ENCODE peak calls at places on chromosomes 6 and 20, in six cellular contexts. E, P, W, K, G and M are unnamed samples. For H3K27me3 and H3K36me3, the result is how much of the 10 kb centered on the place peaks cover.

GRCh38 chr6:137013738-137014602 is 30.8 kb downstream of the IL20RA start:
- DNase-seq in E (no peak), P (no peak), W (peak), K (peak), G (no peak), M (peak)

GRCh38 chr6:44452725-44453124 is 65.2 kb downstream of the CDC5L start:
- DNase-seq in E (no peak), P (no peak), W (no peak), K (no peak), G (no peak), M (no peak)

GRCh38 chr6:34182751-34183531 is 37.1 kb upstream of the GRM4 start:
- DNase-seq in E (no peak), P (no peak), W (no peak), K (peak), G (peak), M (peak)

GRCh38 chr20:41425180-41425884 is 58.7 kb upstream of the EMILIN3 start:
- DNase-seq in E (no peak), P (no peak), W (peak), K (no peak), G (no peak), M (no peak)

GRCh38 chr6:26250806-26251075 is 114.3 kb upstream of the BTN3A2 start:
- DNase-seq in E (no peak), P (peak), W (no peak), K (no peak), G (peak), M (no peak)

GRCh38 chr6:135488023-135488422 is 9.5 kb downstream of the AHI1 start:
- DNase-seq in E (no peak), P (no peak), W (no peak), K (no peak), G (no peak), M (no peak)

GRCh38 chr6:58198301-58198700 is 880.9 kb downstream of the PRIM2 start:
- DNase-seq in E (no peak), P (no peak), W (no peak), K (no peak), G (no peak), M (no peak)

GRCh38 chr6:91575032-91575431 is 988.2 kb upstream of the MAP3K7 start:
- DNase-seq in E (no peak), P (no peak), W (no peak), K (no peak), G (no peak), M (no peak)

GRCh38 chr6:68776382-68776781 is 141.3 kb downstream of the ADGRB3 start:
- DNase-seq in E (no peak), P (no peak), W (no peak), K (no peak), G (no peak), M (no peak)

GRCh38 chr6:143743256-143744166 is 65.7 kb downstream of the PHACTR2 start:
- DNase-seq in E (peak), P (peak), W (no peak), K (peak), G (no peak), M (no peak)

GRCh38 chr6:16468991-16469615 is 230.7 kb downstream of the GMPR start:
- DNase-seq in E (no peak), P (no peak), W (no peak), K (no peak), G (no peak), M (no peak)

GRCh38 chr6:16471222-16471784 is 232.9 kb downstream of the GMPR start:
- DNase-seq in E (no peak), P (no peak), W (no peak), K (no peak), G (no peak), M (no peak)

GRCh38 chr6:16471898-16472297 is 233.5 kb downstream of the GMPR start:
- DNase-seq in E (no peak), P (no peak), W (no peak), K (no peak), G (no peak), M (no peak)

GRCh38 chr6:16472349-16473069 is 234.1 kb downstream of the GMPR start:
- DNase-seq in E (no peak), P (no peak), W (no peak), K (no peak), G (no peak), M (no peak)

GRCh38 chr6:16470502-16471221 is 232.3 kb downstream of the GMPR start:
- DNase-seq in E (no peak), P (no peak), W (no peak), K (no peak), G (no peak), M (no peak)
- H3K4me3 ChIP-seq in E (no peak), P (no peak), W (no peak), K (no peak), G (no peak), M (no peak)

DNA sequence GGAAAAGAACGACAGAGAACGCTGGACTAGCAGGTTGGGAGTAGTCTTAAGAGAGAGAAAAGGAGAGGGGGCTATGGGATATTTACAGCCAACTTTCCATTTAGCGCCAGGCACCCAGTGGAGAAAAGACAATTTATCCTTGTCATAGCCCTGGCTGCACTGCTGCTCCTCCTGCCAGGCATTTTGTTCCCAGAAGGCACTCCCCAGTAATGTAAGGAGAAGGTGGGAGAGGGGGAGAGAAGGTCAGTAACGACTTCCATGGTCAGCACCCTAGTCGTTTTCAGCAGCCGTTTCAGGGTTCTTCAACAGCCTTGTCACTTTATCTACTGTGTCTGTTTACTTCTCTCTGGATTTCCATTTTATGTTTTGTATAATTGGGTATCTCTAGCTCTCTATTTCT is 159.0 kb downstream of the TRMT11 start:
- DNase-seq in E (no peak), P (no peak), W (no peak), K (no peak), G (no peak), M (peak)
- H3K27me3 ChIP-seq in E (under half), P (under half), W (under half), K (under half), G (under half), M (under half)

DNA sequence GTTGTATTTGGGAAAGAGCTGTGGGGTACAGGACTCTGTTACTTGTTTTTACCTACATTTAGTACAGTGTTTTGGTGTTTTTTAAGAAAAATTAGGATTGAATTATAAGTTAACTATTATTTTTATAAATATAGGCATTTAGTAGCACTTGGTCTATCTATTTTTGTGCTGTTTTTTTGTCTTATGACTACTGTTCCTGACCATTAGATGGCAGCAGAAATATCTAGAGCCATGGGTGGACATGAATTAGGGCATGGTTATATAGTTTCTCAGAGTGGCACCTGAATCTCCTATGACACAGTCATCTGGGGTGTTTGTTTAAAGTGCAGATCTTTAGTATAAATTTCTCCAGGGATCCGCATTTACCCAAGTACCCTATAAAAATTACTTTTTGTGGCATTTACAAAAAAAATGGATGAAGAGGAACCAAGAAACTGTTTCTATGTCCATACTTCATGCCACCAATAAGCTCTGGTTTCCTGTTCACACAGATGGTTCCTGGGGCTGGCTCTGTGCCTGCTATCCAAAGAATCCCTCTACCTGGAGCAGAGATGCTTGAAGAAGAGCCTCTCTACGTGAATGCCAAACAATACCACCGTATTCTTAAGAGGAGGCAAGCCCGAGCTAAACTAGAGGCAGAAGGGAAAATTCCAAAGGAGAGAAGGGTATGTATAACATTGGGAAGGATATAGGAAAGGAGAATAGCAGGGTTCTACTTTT is 19.8 kb downstream of the NFYA start:
- DNase-seq in E (no peak), P (no peak), W (peak), K (peak), G (no peak), M (peak)
- H3K36me3 ChIP-seq in E (half or more), P (under half), W (half or more), K (half or more), G (half or more), M (half or more)

DNA sequence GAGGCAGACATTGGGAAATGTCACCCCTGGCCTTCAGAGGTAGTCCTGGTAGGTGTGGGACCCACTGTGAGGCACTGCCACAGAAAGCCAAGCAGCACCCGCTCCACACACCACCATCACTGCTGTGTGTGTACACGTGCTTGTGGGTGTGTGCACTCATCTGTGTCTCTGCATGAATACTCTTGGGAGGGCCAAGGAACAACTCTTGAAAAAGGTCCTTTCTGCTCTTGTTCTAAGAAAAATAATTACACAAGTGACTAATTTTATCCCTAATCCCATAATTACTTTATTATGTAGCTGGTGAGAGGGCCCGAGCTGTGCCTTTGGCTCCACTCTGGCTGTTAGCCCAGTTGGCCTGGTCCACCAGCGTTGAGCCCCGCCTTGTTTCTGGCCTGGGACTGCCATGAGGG is 21.7 kb upstream of the EPB41L1 start:
- DNase-seq in E (no peak), P (no peak), W (no peak), K (no peak), G (no peak), M (no peak)
- H3K4me3 ChIP-seq in E (no peak), P (no peak), W (no peak), K (no peak), G (no peak), M (no peak)

DNA sequence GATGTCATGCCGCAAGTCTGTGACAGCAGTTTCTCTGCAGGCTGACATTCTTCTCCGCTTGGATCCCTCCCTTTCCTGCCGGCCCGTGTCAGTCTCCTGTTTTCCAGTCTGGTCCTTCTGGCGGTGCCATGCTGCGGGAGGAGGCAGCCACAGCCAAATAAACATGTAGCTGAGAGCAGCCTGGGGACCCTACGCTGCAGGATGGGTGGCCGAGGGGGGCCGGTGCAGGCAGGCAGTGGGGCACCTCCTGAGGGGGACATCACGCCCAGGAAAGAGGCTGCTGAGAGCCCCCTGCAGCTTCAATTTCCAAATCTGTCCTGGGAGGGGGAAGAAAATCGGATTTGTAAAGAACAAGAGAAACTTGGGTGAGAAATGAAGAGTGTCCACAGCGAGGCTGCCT is 178.0 kb downstream of the TAF4 start:
- DNase-seq in E (no peak), P (no peak), W (no peak), K (no peak), G (no peak), M (no peak)
- H3K27me3 ChIP-seq in E (under half), P (half or more), W (under half), K (under half), G (under half), M (under half)

DNA sequence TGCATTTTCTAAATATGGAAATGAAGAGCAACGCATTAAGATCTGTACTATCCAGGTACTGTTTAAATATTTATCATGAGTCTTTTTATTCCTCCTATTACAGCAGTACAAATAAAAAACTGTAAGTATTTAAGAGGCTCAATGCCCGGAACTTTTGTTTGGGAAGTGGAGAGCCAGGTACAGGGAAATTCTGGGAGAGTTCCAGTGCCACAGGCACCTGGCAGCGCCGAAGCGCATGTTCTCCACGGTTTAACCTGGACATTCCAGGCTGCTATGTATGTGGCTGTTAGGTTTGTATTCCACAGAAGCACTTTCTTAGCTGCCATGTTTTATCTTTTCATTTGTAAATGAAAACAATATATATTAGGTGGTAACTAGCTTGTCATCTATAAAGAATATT is 81.7 kb downstream of the PREP start:
- DNase-seq in E (no peak), P (no peak), W (no peak), K (no peak), G (no peak), M (no peak)
- H3K36me3 ChIP-seq in E (under half), P (under half), W (half or more), K (under half), G (under half), M (under half)

GRCh38 chr6:149925253-149925973 is 2.5 kb upstream of the RAET1G start:
- DNase-seq in E (no peak), P (no peak), W (no peak), K (peak), G (no peak), M (peak)

GRCh38 chr6:149922642-149923326 is at the start of gene RAET1G:
- DNase-seq in E (peak), P (peak), W (peak), K (peak), G (peak), M (peak)

GRCh38 chr6:149924206-149924932 is 1.4 kb upstream of the RAET1G start:
- DNase-seq in E (no peak), P (no peak), W (no peak), K (no peak), G (no peak), M (peak)

GRCh38 chr6:149924933-149925252 is 2.0 kb upstream of the RAET1G start:
- DNase-seq in E (no peak), P (no peak), W (no peak), K (no peak), G (no peak), M (peak)

DNA sequence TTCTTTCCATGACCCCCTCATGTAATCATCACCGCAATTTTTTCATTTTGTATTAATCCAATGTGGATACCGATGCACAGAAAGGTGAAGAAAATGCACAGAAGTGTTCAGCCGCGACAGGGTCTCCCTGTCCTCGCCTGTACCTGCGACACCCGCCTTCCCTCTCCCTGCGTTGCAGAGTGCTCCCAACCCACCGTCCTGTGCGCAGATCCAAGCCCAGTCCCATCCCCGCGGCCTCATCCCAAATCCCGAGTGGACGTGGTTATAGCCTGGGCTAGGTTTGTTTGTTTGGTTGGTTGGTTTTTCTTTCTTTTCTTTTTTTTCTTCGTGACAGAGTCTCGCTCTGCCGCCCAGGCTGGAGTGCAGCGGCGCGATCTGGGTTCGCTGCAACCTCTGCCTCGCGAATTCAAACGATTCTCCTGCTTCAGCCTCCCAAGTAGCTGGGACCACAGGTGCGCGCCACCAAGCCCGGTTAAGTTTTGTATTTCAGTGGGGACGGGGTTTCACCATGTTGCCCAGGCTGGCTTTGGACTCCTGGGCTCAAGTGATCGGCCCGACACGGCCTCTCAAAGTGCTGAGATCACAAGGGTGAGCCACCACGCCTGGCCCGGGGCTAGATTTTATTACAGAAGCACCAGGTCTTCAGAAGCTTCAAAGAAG is 536 bp upstream of the RAET1G start:
- DNase-seq in E (no peak), P (no peak), W (no peak), K (no peak), G (no peak), M (no peak)
- H3K4me3 ChIP-seq in E (peak), P (no peak), W (no peak), K (peak), G (peak), M (peak)

GRCh38 chr6:56424542-56425083 is 177.2 kb upstream of the COL21A1 start:
- DNase-seq in E (no peak), P (no peak), W (no peak), K (no peak), G (no peak), M (no peak)
- H3K27me3 ChIP-seq in E (under half), P (under half), W (under half), K (under half), G (under half), M (under half)